ENCODE peak calls at places on chromosomes 16 and 17, in four cellular contexts. C is K562, S is HepG2, Q is GM12878. B is an unnamed sample.

GRCh38 chr16:29697391-29697790 is 18.4 kb downstream of the QPRT start:
- DNase-seq in C (no peak), S (no peak), Q (no peak), B (no peak)

GRCh38 chr16:4082474-4083044 is 33.7 kb downstream of the ADCY9 start:
- DNase-seq in C (no peak), S (no peak), Q (no peak), B (no peak)

GRCh38 chr17:80675451-80676095 is 130.9 kb downstream of the RPTOR start:
- DNase-seq in C (no peak), S (no peak), Q (no peak), B (no peak)

GRCh38 chr17:32970281-32970680 is 21.4 kb upstream of the SPACA3 start:
- DNase-seq in C (no peak), S (no peak), Q (peak; percentile 39), B (no peak)

GRCh38 chr16:49754495-49755290 is 101.2 kb downstream of the ZNF423 start:
- DNase-seq in C (no peak), S (no peak), Q (no peak), B (peak; percentile 47)

GRCh38 chr16:50038756-50039529 is 13.9 kb downstream of the CNEP1R1 start:
- DNase-seq in C (peak; percentile 26), S (no peak), Q (no peak), B (peak; percentile 17)

GRCh38 chr16:49499018-49499785 is 125.6 kb downstream of the C16orf78 start:
- DNase-seq in C (no peak), S (no peak), Q (no peak), B (no peak)

GRCh38 chr17:28864991-28865849 is 10.4 kb downstream of the ERAL1 start:
- DNase-seq in C (peak; percentile 98), S (peak; percentile 37), Q (no peak), B (no peak)

GRCh38 chr17:71342726-71343125 is 778.1 kb upstream of the SOX9 start:
- DNase-seq in C (no peak), S (no peak), Q (no peak), B (no peak)

GRCh38 chr16:89973654-89974335 is 25.2 kb downstream of the DEF8 start:
- DNase-seq in C (no peak), S (peak; percentile 84), Q (no peak), B (no peak)

GRCh38 chr16:3846595-3847091 is 33.9 kb downstream of the CREBBP start:
- DNase-seq in C (peak; percentile 93), S (no peak), Q (no peak), B (no peak)

GRCh38 chr17:67137026-67137370 is 92.6 kb downstream of the CACNG1 start:
- DNase-seq in C (no peak), S (no peak), Q (no peak), B (no peak)

GRCh38 chr16:2838928-2839327 is 8.8 kb downstream of the ZG16B start:
- DNase-seq in C (peak; percentile 78), S (peak; percentile 72), Q (no peak), B (peak; percentile 86)

GRCh38 chr16:59090501-59090900 is 356.4 kb upstream of the GOT2 start:
- DNase-seq in C (no peak), S (no peak), Q (no peak), B (no peak)

GRCh38 chr16:81505011-81505660 is 60.5 kb downstream of the CMIP start:
- DNase-seq in C (peak; percentile 95), S (no peak), Q (peak; percentile 72), B (no peak)

GRCh38 chr16:48681520-48681919 is 71.5 kb upstream of the N4BP1 start:
- DNase-seq in C (no peak), S (no peak), Q (no peak), B (no peak)

GRCh38 chr16:15639061-15639568 is 3.8 kb downstream of the MARF1 start:
- DNase-seq in C (no peak), S (no peak), Q (peak; percentile 77), B (no peak)

GRCh38 chr17:80464486-80464885 is 11.9 kb downstream of the NPTX1 start:
- DNase-seq in C (no peak), S (no peak), Q (no peak), B (no peak)

GRCh38 chr16:89119161-89119621 is 25.5 kb downstream of the ACSF3 start:
- DNase-seq in C (no peak), S (no peak), Q (no peak), B (peak; percentile 6)

GRCh38 chr17:9725575-9725974 is 65.8 kb downstream of the DHRS7C start:
- DNase-seq in C (no peak), S (peak; percentile 20), Q (no peak), B (no peak)

DNA sequence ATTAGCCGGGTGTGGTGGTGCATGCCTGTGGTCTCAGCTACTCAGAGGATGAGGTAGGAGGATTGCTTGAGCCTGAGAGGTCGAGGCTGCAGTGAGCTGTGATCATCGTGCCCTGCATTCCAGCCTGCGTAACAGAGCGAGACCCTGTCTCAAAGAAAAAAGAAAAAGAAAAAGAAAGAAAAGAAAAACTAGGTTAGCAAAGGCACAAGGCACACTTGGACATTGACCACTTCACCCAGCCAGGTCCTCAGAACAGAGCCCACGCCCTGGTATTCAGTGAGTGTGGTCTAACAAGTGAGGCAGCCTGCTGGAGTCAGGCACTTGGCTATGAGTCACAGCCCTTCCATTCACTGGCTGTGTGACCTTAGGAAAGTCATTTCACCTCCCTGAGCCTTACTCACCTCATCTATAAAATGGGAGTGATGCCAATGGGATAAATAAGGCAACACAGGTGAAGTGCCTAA is 10.4 kb downstream of the MILR1 start:
- DNase-seq in C (no peak), S (no peak), Q (no peak), B (no peak)
- TF ChIP-seq ETV6 in C (no peak), S (no peak), Q (no peak), B (no peak)

DNA sequence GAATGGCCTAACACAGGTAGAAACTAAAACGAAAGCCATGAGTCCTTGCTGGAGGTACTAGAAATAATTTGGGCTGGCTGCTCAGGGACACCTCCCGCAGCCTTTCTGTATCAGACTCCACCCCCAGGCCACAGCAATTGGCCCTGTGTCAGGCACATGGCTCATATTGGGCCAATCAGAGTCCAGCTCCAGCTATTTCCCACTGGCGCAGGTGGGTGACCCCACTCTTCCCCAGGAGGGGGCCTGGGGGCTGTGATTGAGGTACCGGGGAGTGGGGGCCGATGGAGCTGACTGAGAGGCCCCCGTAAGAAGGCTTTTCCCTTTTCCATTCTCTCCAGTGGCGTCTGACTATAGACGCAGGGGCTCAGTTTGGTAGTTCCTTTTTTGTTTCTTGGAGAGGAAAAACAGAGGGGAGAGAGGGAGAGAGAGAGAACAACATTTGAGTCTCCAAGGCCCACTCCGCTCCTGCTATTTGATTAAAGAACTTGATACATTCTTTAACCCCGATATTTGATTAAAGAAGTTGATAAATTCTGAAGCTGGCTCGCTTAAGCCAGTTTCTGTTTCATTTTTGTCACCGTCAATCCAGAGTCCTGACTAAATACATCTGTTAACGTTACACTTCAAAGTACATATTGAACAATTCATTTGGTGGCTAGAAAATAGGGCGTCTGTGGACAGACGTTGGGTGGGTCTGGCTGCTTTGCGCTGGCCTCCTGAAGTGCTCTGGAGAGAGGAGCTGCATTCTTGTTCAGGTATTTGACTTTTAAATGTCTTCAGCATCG is 26.3 kb downstream of the FOXL1 start:
- DNase-seq in C (peak; percentile 40), S (no peak), Q (no peak), B (no peak)
- TF ChIP-seq ETV6 in C (no peak), S (no peak), Q (no peak), B (no peak)

DNA sequence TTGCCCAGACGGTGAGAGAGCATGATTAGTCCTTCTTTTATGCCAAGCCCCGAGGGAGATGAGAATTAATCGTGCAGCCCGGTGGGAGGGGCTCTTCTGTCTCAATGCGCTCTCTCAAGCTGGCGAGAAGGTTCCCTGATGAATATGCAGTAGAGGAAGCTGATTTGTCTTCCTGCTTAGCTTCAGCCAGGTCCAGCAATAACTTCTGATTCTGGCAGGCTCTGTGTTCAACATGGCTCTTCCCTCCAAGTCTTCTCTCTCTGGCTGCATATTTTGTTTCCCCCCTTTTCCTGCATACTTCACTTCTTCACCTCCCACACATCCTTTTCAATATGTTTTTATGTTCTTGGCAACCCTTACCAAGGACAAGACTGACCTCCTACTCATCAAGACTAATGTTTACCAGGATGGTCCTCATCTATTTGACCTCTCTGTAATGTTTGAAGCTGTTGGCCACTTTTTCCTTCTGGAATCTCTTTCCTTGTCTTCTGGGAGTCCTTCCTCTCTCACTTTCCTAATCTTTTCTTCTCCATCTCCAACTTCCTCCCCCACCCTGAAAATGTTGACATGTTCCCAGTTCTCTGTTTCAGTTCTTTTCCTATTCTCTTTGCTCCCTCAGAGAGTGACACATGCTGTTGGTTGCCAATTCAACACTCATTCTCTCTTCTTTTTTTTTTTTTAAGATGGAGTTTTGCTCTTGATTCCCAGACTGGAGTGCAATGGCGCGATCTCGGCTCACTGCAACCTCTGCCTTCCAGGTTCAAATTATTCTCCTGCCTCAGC is 33.1 kb downstream of the ARL4D start:
- DNase-seq in C (no peak), S (no peak), Q (no peak), B (no peak)
- TF ChIP-seq ETV6 in C (no peak), S (no peak), Q (no peak), B (no peak)

DNA sequence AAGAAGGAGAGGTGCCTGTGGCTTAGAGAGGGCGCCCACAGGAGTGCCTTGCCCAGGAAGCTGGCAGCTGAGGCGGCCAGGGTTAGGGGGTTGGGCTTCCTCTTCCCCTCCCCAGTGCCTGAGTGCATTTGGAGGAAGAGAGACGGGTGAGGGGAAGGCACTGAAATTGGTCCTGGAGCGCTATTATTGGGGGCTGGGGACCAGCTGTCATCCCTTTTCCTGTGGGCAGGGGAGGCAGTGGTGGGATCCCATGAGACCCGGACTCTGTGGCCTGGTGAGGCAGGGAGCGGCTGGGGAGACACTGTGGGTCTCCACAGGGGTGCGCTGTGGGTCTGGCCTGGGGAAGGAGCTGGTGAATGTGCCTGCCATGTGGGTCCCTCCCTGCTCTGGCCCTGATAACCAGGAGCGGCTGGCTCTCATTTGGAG is 259.7 kb downstream of the SEC14L1 start:
- DNase-seq in C (peak; percentile 63), S (no peak), Q (no peak), B (peak; percentile 67)
- TF ChIP-seq ETV6 in C (no peak), S (peak; percentile 29), Q (no peak), B (no peak)

GRCh38 chr17:31431795-31432658 is 40.6 kb downstream of the RAB11FIP4 start:
- DNase-seq in C (no peak), S (peak; percentile 30), Q (no peak), B (no peak)
- TF ChIP-seq ETV6 in C (no peak), S (no peak), Q (no peak), B (no peak)

GRCh38 chr16:87127061-87127765 is 190.0 kb downstream of the C16orf95 start:
- DNase-seq in C (no peak), S (no peak), Q (no peak), B (no peak)

GRCh38 chr16:87127766-87128147 is 189.4 kb downstream of the C16orf95 start:
- DNase-seq in C (no peak), S (no peak), Q (no peak), B (no peak)

GRCh38 chr16:87125206-87126155 is 191.7 kb downstream of the C16orf95 start:
- DNase-seq in C (no peak), S (no peak), Q (no peak), B (no peak)

GRCh38 chr16:87123356-87124001 is 193.7 kb downstream of the C16orf95 start:
- DNase-seq in C (no peak), S (no peak), Q (no peak), B (no peak)

DNA sequence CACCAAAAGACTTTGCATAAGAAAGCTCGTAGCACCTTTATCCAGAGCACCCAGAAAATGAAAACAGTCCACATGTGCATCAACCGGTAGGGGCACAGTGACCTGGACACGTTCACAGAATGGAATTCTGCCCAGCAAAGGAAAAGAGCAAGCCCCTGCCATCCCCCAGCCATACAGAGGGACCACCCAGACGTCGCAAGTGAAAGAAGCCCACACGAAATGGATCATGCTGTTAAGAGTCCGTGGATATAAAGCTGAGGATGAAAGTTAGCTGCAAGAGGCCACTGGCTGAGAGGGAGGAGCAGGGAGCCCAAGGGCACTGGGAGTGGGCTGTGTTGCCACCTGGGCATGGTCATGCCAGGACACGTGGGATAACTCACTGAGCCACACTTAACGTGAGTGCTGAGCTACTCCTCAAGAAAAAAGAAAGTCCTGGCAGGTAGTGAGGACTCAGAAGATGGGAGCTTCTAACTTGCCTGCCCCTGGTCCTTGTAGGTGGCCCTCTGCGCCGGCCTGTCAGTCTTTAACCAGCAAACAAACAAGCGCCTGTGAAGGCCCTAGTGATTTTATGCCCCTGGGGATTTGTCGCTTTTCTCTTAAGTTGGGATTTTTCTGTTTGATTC is 190.7 kb downstream of the C16orf95 start:
- DNase-seq in C (no peak), S (no peak), Q (no peak), B (no peak)
- TF ChIP-seq ETV6 in C (no peak), S (no peak), Q (no peak), B (no peak)

B was measured in WTC11.